ENCODE peak calls at places on chromosomes 2 and 18, in six cellular contexts. M is activated naive CD8-positive, alpha-beta T cell treated with anti-CD3 and anti-CD28 coated beads for 36 hours; I is GM10248; A is GDM1; P is uterus; S is C1 segment of cervical spinal cord. F is an unnamed sample.

GRCh38 chr2:20446280-20446916 is 476 bp upstream of the RHOB start:
- DNase-seq in S (no peak), M (no peak), A (no peak), I (no peak), P (no peak), F (no peak)

GRCh38 chr2:25617948-25618646 is 55.3 kb downstream of the DTNB start:
- DNase-seq in S (no peak), M (no peak), I (no peak), A (no peak), P (no peak), F (no peak)

GRCh38 chr2:207974214-207974600 is 51.1 kb downstream of the PLEKHM3 start:
- DNase-seq in I (no peak), A (no peak), P (no peak), S (no peak), M (no peak), F (peak)

GRCh38 chr18:44801796-44802195 is 121.1 kb downstream of the SETBP1 start:
- DNase-seq in A (no peak), P (no peak), S (no peak), I (no peak), M (no peak), F (no peak)

GRCh38 chr2:158726906-158727592 is 68.1 kb upstream of the DAPL1 start:
- DNase-seq in A (no peak), P (no peak), M (no peak), I (no peak), S (peak), F (no peak)

GRCh38 chr2:20635096-20635475 is 15.8 kb downstream of the HS1BP3 start:
- DNase-seq in A (no peak), I (no peak), M (no peak), P (no peak), S (no peak), F (no peak)

GRCh38 chr2:195820373-195820772 is 163.3 kb downstream of the SLC39A10 start:
- DNase-seq in M (no peak), S (no peak), P (no peak), I (no peak), A (no peak), F (no peak)

GRCh38 chr2:239979243-239980023 is 45.7 kb downstream of the NDUFA10 start:
- DNase-seq in S (peak), M (no peak), A (no peak), P (no peak), I (no peak), F (no peak)

GRCh38 chr18:33097126-33097525 is 324.3 kb upstream of the KLHL14 start:
- DNase-seq in I (no peak), M (no peak), A (no peak), S (no peak), P (no peak), F (no peak)

GRCh38 chr18:62566199-62566598 is 43.4 kb downstream of the ZCCHC2 start:
- DNase-seq in S (no peak), I (no peak), P (no peak), A (no peak), M (no peak), F (no peak)

GRCh38 chr2:105042189-105042588 is 4.3 kb downstream of the MRPS9 start:
- DNase-seq in P (no peak), I (no peak), M (no peak), S (no peak), A (no peak), F (no peak)

GRCh38 chr18:59697236-59697932 is at the start of gene CCBE1:
- DNase-seq in I (peak), M (peak), P (peak), S (no peak), A (no peak), F (no peak)

GRCh38 chr2:121689356-121689755 is 40.1 kb upstream of the CLASP1 start:
- DNase-seq in M (no peak), I (no peak), S (no peak), A (no peak), P (no peak), F (no peak)

GRCh38 chr2:11819235-11819729 is 72.8 kb downstream of the LPIN1 start:
- DNase-seq in M (no peak), A (no peak), I (no peak), P (no peak), S (no peak), F (no peak)

GRCh38 chr2:45044916-45045315 is 35.7 kb upstream of the SIX2 start:
- DNase-seq in A (no peak), M (no peak), I (no peak), P (no peak), S (no peak), F (no peak)

GRCh38 chr2:129006135-129006885 is 687.6 kb upstream of the HS6ST1 start:
- DNase-seq in M (no peak), A (no peak), P (no peak), S (no peak), I (no peak), F (no peak)